ENCODE peak calls at places on chromosomes 1 and 21, in seven cellular contexts. I is breast epithelium, N is spleen, H is stomach, Q is GM23338, B is HCT116, F is sigmoid colon. K is an unnamed sample.

GRCh38 chr1:165717918-165718515 is 19.7 kb upstream of the ALDH9A1 start:
- DNase-seq in Q (peak; percentile 86), F (no peak), I (no peak), H (peak; percentile 49), N (no peak), B (peak; percentile 48), K (no peak)

GRCh38 chr1:94927405-94928175 is 680 bp upstream of the CNN3 start:
- DNase-seq in N (no peak), B (no peak), I (peak; percentile 37), Q (peak; percentile 82), F (no peak), H (no peak), K (no peak)

GRCh38 chr1:114558548-114558947 is 22.9 kb downstream of the BCAS2 start:
- DNase-seq in Q (peak; percentile 56), F (no peak), H (no peak), N (no peak), B (peak; percentile 6), I (no peak), K (no peak)

GRCh38 chr1:201842472-201843020 is 13.6 kb downstream of the IPO9 start:
- DNase-seq in H (no peak), Q (no peak), N (no peak), F (no peak), B (no peak), I (no peak), K (no peak)

GRCh38 chr1:178539291-178539690 is 26.4 kb downstream of the TEX35 start:
- DNase-seq in Q (no peak), F (peak; percentile 56), I (no peak), B (no peak), H (no peak), N (no peak), K (no peak)

GRCh38 chr1:34460193-34460592 is 283.5 kb downstream of the C1orf94 start:
- DNase-seq in I (no peak), N (no peak), Q (peak; percentile 79), B (peak; percentile 47), H (peak; percentile 33), F (no peak), K (no peak)

GRCh38 chr1:155175927-155176371 is 2.3 kb downstream of the TRIM46 start:
- DNase-seq in H (peak; percentile 53), Q (no peak), I (no peak), B (no peak), F (peak; percentile 60), N (peak; percentile 75), K (peak; percentile 65)

GRCh38 chr21:27024316-27024715 is 57.4 kb upstream of the ADAMTS5 start:
- DNase-seq in N (no peak), Q (no peak), H (no peak), I (no peak), F (no peak), B (no peak), K (no peak)

GRCh38 chr1:34829250-34829649 is 30.3 kb downstream of the SMIM12 start:
- DNase-seq in N (no peak), I (no peak), B (no peak), F (no peak), H (peak; percentile 21), Q (no peak), K (no peak)

GRCh38 chr21:45994738-45995685 is 13.4 kb downstream of the COL6A1 start:
- DNase-seq in I (peak; percentile 6), Q (no peak), N (peak; percentile 69), B (no peak), F (peak; percentile 69), H (no peak), K (peak; percentile 68)

GRCh38 chr1:228861830-228862176 is 126.5 kb downstream of the RHOU start:
- DNase-seq in H (no peak), B (no peak), F (no peak), N (no peak), Q (no peak), I (no peak), K (no peak)

GRCh38 chr1:17370618-17371017 is 1.4 kb upstream of the PADI6 start:
- DNase-seq in I (no peak), Q (peak; percentile 75), N (no peak), F (no peak), H (no peak), B (peak; percentile 37), K (no peak)

GRCh38 chr1:48674641-48675040 is 102.0 kb downstream of the BEND5 start:
- DNase-seq in F (no peak), N (no peak), I (no peak), Q (no peak), H (no peak), B (no peak), K (no peak)

GRCh38 chr1:218425647-218426342 is 80.7 kb downstream of the TGFB2 start:
- DNase-seq in N (no peak), B (no peak), F (no peak), H (no peak), Q (no peak), I (no peak), K (no peak)

GRCh38 chr1:245278846-245279245 is 124.1 kb downstream of the KIF26B start:
- DNase-seq in Q (no peak), B (no peak), N (no peak), H (no peak), I (no peak), F (no peak), K (no peak)

GRCh38 chr1:108852141-108852540 is 4.8 kb downstream of the AKNAD1 start:
- DNase-seq in H (no peak), Q (no peak), N (no peak), I (no peak), F (no peak), B (no peak), K (no peak)

GRCh38 chr1:10728595-10729410 is 67.6 kb downstream of the CASZ1 start:
- DNase-seq in F (no peak), I (no peak), N (no peak), B (no peak), H (no peak), Q (peak; percentile 53), K (no peak)

GRCh38 chr1:6294080-6294867 is 33.4 kb upstream of the GPR153 start:
- DNase-seq in I (no peak), N (no peak), H (no peak), B (no peak), Q (no peak), F (no peak), K (no peak)

GRCh38 chr1:109989656-109990653 is 5.4 kb downstream of the AHCYL1 start:
- DNase-seq in H (no peak), I (no peak), F (no peak), Q (no peak), N (no peak), B (no peak), K (no peak)

GRCh38 chr1:28378906-28379305 is 9.4 kb downstream of the PHACTR4 start:
- DNase-seq in H (no peak), Q (no peak), F (no peak), N (no peak), B (no peak), I (no peak), K (no peak)

GRCh38 chr1:28370220-28371010 is 875 bp downstream of the PHACTR4 start:
- DNase-seq in B (no peak), H (no peak), F (peak; percentile 24), Q (peak; percentile 56), I (no peak), N (peak; percentile 36), K (no peak)

GRCh38 chr1:28369518-28370219 is at the start of gene PHACTR4:
- DNase-seq in H (peak; percentile 94), F (peak; percentile 96), N (peak; percentile 96), B (peak; percentile 92), Q (peak; percentile 99), I (peak; percentile 82), K (peak; percentile 94)

GRCh38 chr1:28371011-28371378 is 1.5 kb downstream of the PHACTR4 start:
- DNase-seq in N (peak; percentile 6), I (no peak), Q (no peak), F (no peak), B (no peak), H (no peak), K (no peak)

GRCh38 chr1:28374297-28374696 is 4.8 kb downstream of the PHACTR4 start:
- DNase-seq in Q (no peak), I (no peak), H (no peak), N (no peak), B (no peak), F (no peak), K (no peak)
- TF ChIP-seq POLR2AphosphoS5 in Q (no peak), I (no peak), H (no peak), N (no peak), B (no peak), F (no peak), K (no peak)

GRCh38 chr1:36884801-36885200 is 149.5 kb downstream of the GRIK3 start:
- DNase-seq in B (no peak), H (no peak), Q (no peak), I (no peak), F (no peak), N (no peak), K (peak; percentile 22)
- TF ChIP-seq POLR2AphosphoS5 in B (no peak), H (no peak), Q (no peak), I (no peak), F (no peak), N (no peak), K (no peak)

DNA sequence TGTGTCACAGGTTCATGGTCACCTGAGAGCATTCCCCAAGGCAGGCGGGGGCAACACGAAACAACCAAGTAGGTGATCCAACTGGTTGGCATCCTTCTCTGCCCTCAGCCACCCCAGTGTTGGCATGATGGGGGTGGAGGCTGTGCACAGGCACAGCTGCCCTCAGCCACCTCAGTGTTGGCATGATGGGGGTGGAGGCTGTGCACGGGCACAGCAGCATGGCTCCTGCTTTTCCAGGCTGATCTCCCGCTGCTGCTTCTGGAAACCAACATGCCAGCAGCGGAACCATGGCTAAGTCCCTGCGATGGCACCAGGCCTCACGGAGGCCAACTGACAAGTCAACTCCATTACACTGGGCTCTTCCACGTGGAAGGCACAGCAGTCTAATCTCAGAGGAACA is 447.8 kb downstream of the PTPRU start:
- DNase-seq in Q (no peak), B (no peak), N (no peak), H (no peak), I (peak; percentile 2), F (no peak), K (peak; percentile 48)
- TF ChIP-seq POLR2AphosphoS5 in Q (no peak), B (no peak), N (no peak), H (no peak), I (no peak), F (no peak), K (no peak)

DNA sequence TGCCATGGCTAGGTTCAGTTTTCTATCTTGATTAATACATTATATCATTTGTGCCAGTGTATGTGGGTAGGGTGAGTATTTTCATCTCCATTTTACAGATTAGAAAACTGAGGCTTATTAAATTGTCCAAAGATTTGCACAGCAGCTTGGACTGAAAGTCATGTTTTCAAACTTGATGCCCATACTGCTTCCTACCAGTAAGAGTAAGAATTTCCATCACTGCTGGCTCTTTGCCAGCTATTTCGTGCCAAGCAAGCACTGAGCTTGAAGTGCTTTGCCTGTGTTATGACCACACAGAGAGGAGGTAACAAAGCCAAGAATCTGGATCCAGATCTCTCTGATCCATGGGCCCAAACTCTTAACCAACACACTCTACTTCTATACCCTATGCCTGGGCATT is 295.0 kb downstream of the VAV3 start:
- DNase-seq in Q (no peak), N (no peak), H (peak; percentile 91), B (no peak), F (peak; percentile 95), I (peak; percentile 83), K (peak; percentile 82)
- TF ChIP-seq POLR2AphosphoS5 in Q (no peak), N (no peak), H (peak; percentile 26), B (no peak), F (peak; percentile 42), I (no peak), K (peak; percentile 53)

GRCh38 chr1:226568077-226568831 is 19.7 kb downstream of the STUM start:
- DNase-seq in I (peak; percentile 49), H (no peak), F (peak; percentile 76), Q (peak; percentile 65), N (peak; percentile 55), B (peak; percentile 6), K (peak; percentile 56)
- TF ChIP-seq POLR2AphosphoS5 in I (no peak), H (no peak), F (peak; percentile 2), Q (no peak), N (no peak), B (no peak), K (no peak)

K was measured in suprapubic skin.